ENCODE peak calls at places on chromosomes 11 and 22, in ten cellular contexts. I, B, D, R, Q, O, C, W, F and L are unnamed samples.

GRCh38 chr11:126654886-126655806 is 299.7 kb downstream of the ST3GAL4 start:
- DNase-seq in I (no peak), B (no peak), D (no peak), R (no peak), Q (no peak), O (no peak), C (no peak), W (no peak), F (no peak), L (no peak)

GRCh38 chr22:31286360-31287255 is 5.7 kb downstream of the PIK3IP1 start:
- DNase-seq in I (no peak), B (no peak), D (no peak), R (no peak), Q (no peak), O (no peak), C (no peak), W (no peak), F (no peak), L (no peak)

GRCh38 chr22:50148991-50149721 is 21.4 kb upstream of the PANX2 start:
- DNase-seq in I (peak), B (peak), D (peak), R (peak), Q (no peak), O (peak), C (peak), W (peak), F (peak), L (peak)

GRCh38 chr11:74749127-74749964 is 697 bp downstream of the RNF169 start:
- DNase-seq in I (peak), B (peak), D (peak), R (peak), Q (no peak), O (peak), C (peak), W (peak), F (peak), L (peak)

GRCh38 chr22:36433318-36434231 is 45.8 kb upstream of the MYH9 start:
- DNase-seq in I (peak), B (no peak), D (no peak), R (no peak), Q (no peak), O (no peak), C (no peak), W (no peak), F (no peak), L (no peak)

GRCh38 chr11:114197799-114198500 is 98.2 kb upstream of the NNMT start:
- DNase-seq in I (peak), B (peak), D (peak), R (peak), Q (no peak), O (peak), C (no peak), W (peak), F (no peak), L (no peak)

GRCh38 chr22:48951836-48952235 is 875.8 kb downstream of the BRD1 start:
- DNase-seq in I (no peak), B (no peak), D (no peak), R (no peak), Q (no peak), O (no peak), C (no peak), W (no peak), F (peak), L (no peak)

GRCh38 chr11:75262961-75263852 is 22.6 kb downstream of the TPBGL start:
- DNase-seq in I (peak), B (no peak), D (no peak), R (no peak), Q (no peak), O (no peak), C (no peak), W (no peak), F (no peak), L (peak)

GRCh38 chr22:38754247-38755154 is 1.3 kb downstream of the SUN2 start:
- DNase-seq in I (peak), B (peak), D (peak), R (peak), Q (no peak), O (peak), C (no peak), W (peak), F (no peak), L (peak)

DNA sequence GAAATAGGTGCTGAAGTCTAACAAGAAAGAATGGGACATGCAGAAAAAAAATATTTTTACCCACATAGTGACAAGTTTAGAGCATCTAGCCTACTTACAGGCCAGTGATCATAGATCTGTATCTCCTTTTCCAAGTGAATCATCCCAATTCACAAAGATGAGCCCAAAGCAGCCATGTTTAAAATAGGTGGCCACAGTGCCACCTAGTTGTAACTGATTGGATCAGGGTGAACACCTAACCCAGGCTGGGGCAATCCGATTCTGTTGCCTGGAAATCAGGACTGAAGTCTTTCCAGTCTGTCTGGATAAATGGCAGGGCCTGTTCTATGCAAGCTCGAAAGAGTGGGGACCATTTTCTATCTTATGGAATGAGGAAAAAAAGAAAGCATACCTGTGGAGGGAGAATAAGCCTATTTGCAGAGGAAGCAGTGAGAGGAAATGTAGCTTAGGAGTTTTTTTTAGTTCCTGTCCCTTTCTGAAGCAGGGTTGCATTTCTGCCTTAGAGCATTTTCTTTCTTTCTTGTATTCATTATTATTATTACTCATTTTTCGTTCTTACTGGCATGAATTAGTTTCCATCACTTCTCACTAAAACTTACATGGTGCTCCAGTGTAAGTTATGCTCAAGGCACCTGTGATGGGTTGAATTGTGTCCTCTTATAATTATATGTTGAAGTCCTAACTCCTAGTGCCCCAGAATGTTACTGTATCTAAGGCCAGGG is 113.2 kb upstream of the RAG2 start:
- DNase-seq in I (no peak), B (no peak), D (no peak), R (no peak), Q (no peak), O (no peak), C (peak), W (no peak), F (no peak), L (no peak)
- TF ChIP-seq CTCF in I (no peak), B (no peak), D (peak), R (no peak), Q (no peak), O (no peak), C (no peak), W (no peak), F (no peak), L (peak)

GRCh38 chr11:132028380-132029240 is 658.2 kb downstream of the NTM start:
- DNase-seq in I (no peak), B (peak), D (peak), R (peak), Q (no peak), O (peak), C (no peak), W (peak), F (no peak), L (no peak)
- TF ChIP-seq CTCF in I (peak), B (peak), D (peak), R (peak), Q (peak), O (peak), C (no peak), W (peak), F (peak), L (peak)

DNA sequence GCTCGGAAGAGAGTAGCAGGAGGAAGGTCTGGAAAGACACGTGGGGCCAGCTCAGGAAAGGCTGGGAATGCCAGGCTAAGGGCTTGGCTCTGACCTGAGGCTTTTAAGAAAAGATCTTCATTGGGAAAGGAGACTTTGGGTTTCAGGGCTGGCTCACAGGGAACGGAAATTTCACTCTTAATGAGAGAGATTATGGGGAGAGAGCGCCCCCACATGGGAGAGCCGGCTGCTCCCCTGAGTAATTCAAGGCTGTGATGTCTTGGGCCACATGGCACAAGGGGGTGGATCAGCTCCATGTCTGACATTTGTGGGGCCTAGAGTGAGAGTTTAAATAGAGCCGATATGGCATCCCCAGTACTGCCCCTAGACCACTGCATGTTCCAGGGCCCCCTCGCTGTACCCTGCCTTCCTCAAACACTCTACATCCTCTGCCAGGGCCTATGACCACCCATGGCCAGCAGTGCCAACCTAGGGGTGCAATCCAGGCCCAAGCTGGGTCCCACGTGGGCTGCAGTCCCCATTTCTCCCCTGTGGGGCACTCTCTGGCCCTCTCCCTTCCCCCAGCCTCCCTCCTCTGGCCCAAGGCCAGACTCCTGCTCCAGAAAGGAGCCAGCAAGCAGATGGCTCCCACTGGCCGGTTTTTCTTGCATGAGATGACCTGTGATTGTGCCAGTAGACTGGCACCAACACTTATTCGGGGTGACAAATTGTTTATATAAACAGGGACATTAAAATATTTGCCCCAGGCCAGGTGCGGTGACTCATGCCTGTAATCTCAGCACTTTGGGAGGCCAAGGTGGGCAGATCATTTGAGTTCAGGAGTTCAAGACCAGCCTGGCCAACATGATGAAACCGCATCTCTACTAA is 75.2 kb downstream of the ISX start:
- DNase-seq in I (no peak), B (no peak), D (no peak), R (no peak), Q (no peak), O (no peak), C (no peak), W (no peak), F (no peak), L (no peak)
- TF ChIP-seq CTCF in I (no peak), B (no peak), D (no peak), R (no peak), Q (no peak), O (no peak), C (no peak), W (no peak), F (no peak), L (no peak)

DNA sequence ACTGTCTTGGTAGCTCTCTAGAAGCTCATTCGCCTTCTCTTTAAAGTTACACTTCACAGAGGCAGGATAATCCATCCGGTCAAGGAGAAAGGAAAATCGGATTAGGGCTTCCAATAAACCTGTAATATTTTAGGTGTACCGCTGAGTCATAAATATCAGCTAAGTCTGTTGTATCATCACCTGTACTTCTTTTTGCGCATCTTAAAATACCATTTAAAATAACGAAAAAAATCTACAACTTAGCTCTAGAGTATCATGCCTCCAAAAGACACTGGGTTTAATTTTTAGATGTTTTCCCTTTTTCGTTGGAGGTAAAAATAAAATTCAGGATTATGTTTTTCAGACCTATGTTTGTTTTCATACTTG is 41.5 kb upstream of the INCENP start:
- DNase-seq in I (no peak), B (no peak), D (no peak), R (no peak), Q (no peak), O (no peak), C (no peak), W (no peak), F (no peak), L (no peak)
- TF ChIP-seq CTCF in I (no peak), B (no peak), D (no peak), R (no peak), Q (no peak), O (no peak), C (no peak), W (no peak), F (no peak), L (peak)

DNA sequence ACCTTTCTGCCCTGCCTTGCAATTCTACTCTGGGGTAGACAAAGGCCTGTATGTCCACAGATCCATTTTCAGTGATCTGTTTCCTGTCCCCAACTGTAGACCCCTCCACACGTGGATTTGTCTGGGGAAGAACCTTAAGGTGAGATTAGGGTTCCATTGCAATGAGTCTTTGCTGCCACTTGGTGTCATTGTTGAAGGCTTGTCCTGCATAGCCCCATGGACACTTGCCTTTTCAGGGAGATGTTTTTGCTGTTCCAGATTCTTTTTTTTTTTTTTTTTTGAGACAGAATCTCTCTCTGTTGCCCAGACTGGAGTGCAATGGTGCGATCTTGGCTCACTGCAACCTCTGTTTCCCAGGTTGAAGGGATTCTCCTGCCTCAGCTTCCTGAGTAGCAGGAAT is 21.8 kb downstream of the SERPING1 start:
- DNase-seq in I (no peak), B (no peak), D (no peak), R (no peak), Q (no peak), O (no peak), C (no peak), W (no peak), F (no peak), L (no peak)
- TF ChIP-seq CTCF in I (no peak), B (no peak), D (peak), R (peak), Q (no peak), O (no peak), C (no peak), W (peak), F (no peak), L (no peak)

GRCh38 chr11:46446343-46446751 is 54.8 kb upstream of the CHRM4 start:
- DNase-seq in I (no peak), B (no peak), D (peak), R (peak), Q (no peak), O (peak), C (no peak), W (peak), F (no peak), L (no peak)
- TF ChIP-seq CTCF in I (no peak), B (peak), D (no peak), R (peak), Q (peak), O (peak), C (no peak), W (peak), F (no peak), L (no peak)

DNA sequence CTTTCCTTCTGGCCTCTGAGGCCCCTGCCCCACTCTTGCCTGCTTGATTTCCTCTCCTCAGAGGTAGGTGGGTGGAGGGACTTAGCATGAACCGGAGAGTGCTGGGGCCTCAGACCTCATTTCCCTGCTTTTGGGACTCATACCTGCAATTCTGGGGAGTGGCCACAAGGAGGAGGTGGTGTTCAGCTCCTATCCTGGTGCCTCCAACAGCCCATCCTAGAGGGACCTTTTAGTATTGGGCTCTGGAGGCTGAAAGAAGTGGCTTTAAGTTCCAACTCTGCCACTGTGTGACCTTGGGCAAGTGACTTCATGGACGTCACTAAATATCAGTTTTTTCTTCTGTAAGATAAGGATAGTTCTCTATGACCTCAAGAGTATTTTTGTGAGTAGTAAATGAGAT is 98.6 kb downstream of the KIAA1671 start:
- DNase-seq in I (no peak), B (no peak), D (no peak), R (no peak), Q (no peak), O (no peak), C (no peak), W (no peak), F (no peak), L (no peak)
- TF ChIP-seq CTCF in I (peak), B (peak), D (peak), R (peak), Q (peak), O (peak), C (no peak), W (peak), F (no peak), L (peak)

GRCh38 chr11:122653911-122654310 is 1.6 kb upstream of the UBASH3B start:
- DNase-seq in I (no peak), B (peak), D (peak), R (peak), Q (no peak), O (peak), C (no peak), W (no peak), F (no peak), L (no peak)

GRCh38 chr11:122652495-122652894 is 3.0 kb upstream of the UBASH3B start:
- DNase-seq in I (no peak), B (no peak), D (no peak), R (no peak), Q (no peak), O (no peak), C (no peak), W (no peak), F (no peak), L (no peak)

GRCh38 chr11:122656073-122656630 is 630 bp downstream of the UBASH3B start:
- DNase-seq in I (peak), B (peak), D (peak), R (peak), Q (no peak), O (peak), C (peak), W (peak), F (peak), L (no peak)

GRCh38 chr11:122656631-122657101 is 1.1 kb downstream of the UBASH3B start:
- DNase-seq in I (peak), B (peak), D (peak), R (peak), Q (no peak), O (peak), C (peak), W (no peak), F (peak), L (no peak)

GRCh38 chr11:122655527-122656072 is at the start of gene UBASH3B:
- DNase-seq in I (peak), B (peak), D (peak), R (peak), Q (peak), O (peak), C (peak), W (peak), F (peak), L (peak)
- TF ChIP-seq CTCF in I (peak), B (no peak), D (no peak), R (no peak), Q (no peak), O (no peak), C (no peak), W (peak), F (no peak), L (no peak)